ENCODE peak calls at places on chromosomes 7 and 10, in four cellular contexts. S, A, C and B are unnamed samples.

GRCh38 chr10:75358835-75359421 is 42.6 kb downstream of the ZNF503 start:
- DNase-seq in S (no peak), A (no peak), C (no peak), B (no peak)

GRCh38 chr7:107560898-107561516 is 2.7 kb downstream of the COG5 start:
- DNase-seq in S (no peak), A (no peak), C (no peak), B (no peak)

GRCh38 chr10:119483001-119483400 is 59.5 kb downstream of the RGS10 start:
- DNase-seq in S (no peak), A (no peak), C (no peak), B (no peak)

GRCh38 chr7:27122075-27122910 is 8.3 kb downstream of the HOXA4 start:
- DNase-seq in S (no peak), A (peak; percentile 94), C (no peak), B (no peak)

GRCh38 chr7:47331179-47331565 is 250.7 kb downstream of the TNS3 start:
- DNase-seq in S (no peak), A (no peak), C (no peak), B (no peak)

GRCh38 chr10:4533626-4534025 is 292.4 kb upstream of the AKR1E2 start:
- DNase-seq in S (no peak), A (no peak), C (no peak), B (no peak)

GRCh38 chr7:79430391-79430790 is 23.1 kb downstream of the MAGI2 start:
- DNase-seq in S (no peak), A (no peak), C (no peak), B (no peak)

GRCh38 chr10:83538047-83538446 is 601.3 kb upstream of the GHITM start:
- DNase-seq in S (no peak), A (no peak), C (no peak), B (no peak)

GRCh38 chr10:96664563-96664962 is 55.8 kb downstream of the PIK3AP1 start:
- DNase-seq in S (no peak), A (no peak), C (no peak), B (no peak)

GRCh38 chr7:44275829-44276570 is 49.4 kb downstream of the CAMK2B start:
- DNase-seq in S (no peak), A (no peak), C (peak; percentile 67), B (peak; percentile 49)

GRCh38 chr10:102579206-102579790 is 65.0 kb upstream of the TRIM8 start:
- DNase-seq in S (no peak), A (no peak), C (no peak), B (no peak)

GRCh38 chr7:24233386-24233785 is 50.6 kb upstream of the NPY start:
- DNase-seq in S (no peak), A (no peak), C (no peak), B (no peak)

GRCh38 chr10:60645928-60646433 is 132.3 kb upstream of the CDK1 start:
- DNase-seq in S (no peak), A (no peak), C (no peak), B (no peak)

GRCh38 chr10:131870831-131871672 is 29.8 kb upstream of the PPP2R2D start:
- DNase-seq in S (no peak), A (no peak), C (no peak), B (no peak)

GRCh38 chr7:30755384-30756154 is 3.6 kb downstream of the INMT start:
- DNase-seq in S (no peak), A (no peak), C (no peak), B (no peak)

GRCh38 chr10:329361-330099 is 194.3 kb downstream of the ZMYND11 start:
- DNase-seq in S (no peak), A (peak; percentile 80), C (no peak), B (no peak)

GRCh38 chr10:32065871-32066270 is 9.6 kb upstream of the KIF5B start:
- DNase-seq in S (no peak), A (no peak), C (no peak), B (no peak)

GRCh38 chr7:149654588-149654987 is 118.8 kb downstream of the ZNF467 start:
- DNase-seq in S (no peak), A (no peak), C (no peak), B (no peak)
- TF ChIP-seq ZNF274 in S (no peak), A (no peak), C (no peak), B (no peak)

GRCh38 chr7:19119901-19120486 is 2.6 kb upstream of the TWIST1 start:
- DNase-seq in S (no peak), A (no peak), C (no peak), B (no peak)

GRCh38 chr7:19117870-19118608 is 603 bp upstream of the TWIST1 start:
- DNase-seq in S (no peak), A (no peak), C (no peak), B (no peak)

GRCh38 chr7:19119372-19119771 is 1.9 kb upstream of the TWIST1 start:
- DNase-seq in S (no peak), A (no peak), C (no peak), B (no peak)

GRCh38 chr7:19117081-19117869 is at the start of gene TWIST1:
- DNase-seq in S (no peak), A (no peak), C (peak; percentile 77), B (no peak)

DNA sequence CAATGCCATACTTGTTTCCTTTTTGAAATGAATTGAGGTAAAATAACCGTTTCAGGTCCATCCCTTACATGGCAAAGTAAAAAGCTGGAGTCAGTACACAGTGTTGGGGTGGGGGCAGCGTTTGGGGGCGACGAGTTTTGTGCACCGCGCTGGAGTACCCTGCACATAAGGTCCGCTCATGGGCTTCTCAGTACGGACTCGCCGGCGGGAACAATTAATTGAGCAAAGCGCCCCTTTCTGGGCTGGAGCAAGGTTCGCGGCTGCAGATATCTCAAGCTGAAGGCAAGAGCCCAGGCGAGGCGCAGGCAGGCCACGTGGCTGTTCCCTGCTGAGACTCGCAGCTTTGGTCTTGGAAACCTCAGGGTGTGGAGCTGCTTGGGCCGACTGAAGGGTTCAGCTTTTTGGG is 1.5 kb upstream of the TWIST1 start:
- DNase-seq in S (no peak), A (no peak), C (no peak), B (no peak)
- TF ChIP-seq CBX5 in S (no peak), A (no peak), C (no peak), B (no peak)

DNA sequence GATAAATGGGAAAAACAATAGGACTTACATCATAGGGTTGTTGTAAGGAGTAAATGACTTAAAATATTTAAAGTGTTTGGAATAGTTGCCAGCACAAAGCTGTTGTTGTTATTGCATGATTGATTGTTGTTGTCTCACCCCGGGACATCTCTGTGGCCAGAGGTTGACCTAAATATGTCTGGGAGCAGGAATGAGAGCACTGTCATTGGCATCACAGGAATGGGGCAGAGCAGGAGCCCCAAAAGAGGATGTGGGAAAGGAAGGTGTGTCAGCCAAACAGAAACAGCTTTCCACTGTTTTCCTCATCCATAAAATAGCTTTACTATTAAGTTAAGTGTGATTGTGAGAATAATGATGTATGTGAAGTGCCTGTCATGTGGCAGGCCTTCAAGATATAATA is 121.6 kb downstream of the TMEM168 start:
- DNase-seq in S (no peak), A (no peak), C (no peak), B (no peak)
- TF ChIP-seq ZNF274 in S (no peak), A (no peak), C (no peak), B (no peak)

GRCh38 chr7:767941-768729 is 41.1 kb upstream of the PRKAR1B start:
- DNase-seq in S (no peak), A (no peak), C (no peak), B (no peak)
- TF ChIP-seq CBX5 in S (no peak), A (no peak), C (no peak), B (no peak)

DNA sequence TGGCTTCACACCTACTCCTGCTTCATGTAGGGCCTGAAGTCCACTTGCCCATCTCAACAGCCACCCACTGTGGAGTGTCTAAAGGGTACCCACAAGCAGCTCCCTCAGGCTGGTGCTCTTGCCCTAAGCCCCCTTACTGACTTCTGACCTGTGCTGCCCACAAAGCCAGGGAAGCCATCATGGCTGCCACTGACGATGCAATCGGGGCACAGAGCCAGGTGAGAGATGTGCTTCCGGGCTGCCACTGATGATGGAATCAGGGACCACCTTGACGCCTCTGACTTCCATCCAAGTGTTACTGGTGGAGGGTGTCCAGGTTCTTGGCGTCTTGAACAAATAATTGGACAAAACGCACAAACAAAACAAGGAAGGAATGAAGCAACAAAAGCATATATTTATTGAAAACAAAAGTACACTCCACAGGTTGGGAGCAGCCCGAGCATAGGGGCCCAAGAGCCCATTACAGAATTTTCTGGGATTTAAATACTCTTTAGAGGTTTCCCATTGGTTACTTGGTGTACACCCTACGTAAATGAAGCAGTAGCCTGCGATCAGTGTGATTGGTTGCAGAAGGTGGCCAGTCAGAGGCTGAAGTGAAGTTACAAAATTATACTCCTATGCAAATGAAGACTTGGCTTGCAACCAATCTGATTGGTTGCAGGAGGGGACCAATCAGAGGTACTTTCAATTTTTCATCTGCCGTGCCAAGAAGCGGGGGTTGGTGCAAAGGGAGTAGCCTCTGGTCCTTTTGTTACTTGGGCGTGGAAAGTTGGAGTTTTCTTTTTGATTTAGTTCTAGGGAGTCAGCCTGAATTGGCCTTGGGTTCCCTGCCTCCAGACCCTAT is 4.5 kb downstream of the CPA2 start:
- DNase-seq in S (no peak), A (no peak), C (no peak), B (peak; percentile 27)
- TF ChIP-seq ZNF274 in S (no peak), A (no peak), C (no peak), B (no peak)

GRCh38 chr10:72079356-72079755 is 9.0 kb downstream of the SPOCK2 start:
- DNase-seq in S (no peak), A (no peak), C (no peak), B (no peak)
- TF ChIP-seq CBX5 in S (no peak), A (no peak), C (no peak), B (no peak)